ENCODE peak calls at places on chromosomes 11 and 22, in seven cellular contexts. S, B, N, Y, C, K and R are unnamed samples.

GRCh38 chr22:36258750-36259619 is 6.1 kb downstream of the APOL1 start:
- DNase-seq in S (peak), B (no peak), N (peak), Y (no peak), C (no peak), K (peak), R (peak)

GRCh38 chr22:36333632-36334031 is 54.1 kb downstream of the MYH9 start:
- DNase-seq in S (no peak), B (no peak), N (no peak), Y (no peak), C (no peak), K (no peak), R (no peak)

GRCh38 chr11:70615036-70615875 is 216.9 kb downstream of the CTTN start:
- DNase-seq in S (no peak), B (no peak), N (peak), Y (no peak), C (no peak), K (no peak), R (no peak)

GRCh38 chr22:17199131-17199731 is 20.0 kb downstream of the ADA2 start:
- DNase-seq in S (peak), B (no peak), N (peak), Y (no peak), C (no peak), K (no peak), R (peak)

GRCh38 chr22:38927033-38927789 is 30.2 kb upstream of the APOBEC3A start:
- DNase-seq in S (peak), B (no peak), N (peak), Y (peak), C (peak), K (peak), R (peak)

GRCh38 chr11:108897071-108897481 is 232.2 kb downstream of the DDX10 start:
- DNase-seq in S (peak), B (no peak), N (no peak), Y (no peak), C (no peak), K (no peak), R (no peak)

GRCh38 chr11:132685174-132685611 is 847.1 kb downstream of the OPCML start:
- DNase-seq in S (peak), B (no peak), N (no peak), Y (no peak), C (no peak), K (peak), R (no peak)

GRCh38 chr11:121933294-121933693 is 182.7 kb downstream of the BLID start:
- DNase-seq in S (no peak), B (no peak), N (no peak), Y (no peak), C (no peak), K (no peak), R (no peak)

GRCh38 chr11:119172513-119172912 is 4.0 kb downstream of the NLRX1 start:
- DNase-seq in S (no peak), B (no peak), N (peak), Y (no peak), C (no peak), K (no peak), R (no peak)

GRCh38 chr11:1946812-1947480 is at the start of gene MRPL23:
- DNase-seq in S (no peak), B (no peak), N (peak), Y (peak), C (no peak), K (no peak), R (no peak)

GRCh38 chr11:62889126-62889483 is 8.4 kb downstream of the SLC3A2 start:
- DNase-seq in S (no peak), B (no peak), N (no peak), Y (no peak), C (no peak), K (no peak), R (no peak)

GRCh38 chr11:67647471-67647870 is 3.1 kb downstream of the ACY3 start:
- DNase-seq in S (no peak), B (no peak), N (no peak), Y (no peak), C (no peak), K (no peak), R (no peak)

GRCh38 chr22:11613898-11614755 is 3913.9 kb upstream of the OR11H1 start:
- DNase-seq in S (no peak), B (no peak), N (no peak), Y (no peak), C (no peak), K (no peak), R (no peak)

GRCh38 chr22:17205432-17205831 is 13.8 kb downstream of the ADA2 start:
- DNase-seq in S (peak), B (no peak), N (no peak), Y (no peak), C (no peak), K (no peak), R (no peak)

GRCh38 chr11:10087186-10087585 is 206.8 kb downstream of the SBF2 start:
- DNase-seq in S (no peak), B (no peak), N (no peak), Y (no peak), C (no peak), K (peak), R (no peak)

GRCh38 chr11:122882189-122882808 is at the start of gene JHY:
- DNase-seq in S (peak), B (no peak), N (no peak), Y (no peak), C (no peak), K (no peak), R (no peak)

GRCh38 chr22:41171996-41172395 is 33.1 kb upstream of the L3MBTL2 start:
- DNase-seq in S (no peak), B (no peak), N (no peak), Y (no peak), C (no peak), K (no peak), R (no peak)

GRCh38 chr11:68040121-68040956 is 1.5 kb downstream of the TCIRG1 start:
- DNase-seq in S (peak), B (peak), N (peak), Y (peak), C (no peak), K (peak), R (peak)

GRCh38 chr22:49767355-49768062 is 60.2 kb downstream of the BRD1 start:
- DNase-seq in S (peak), B (peak), N (no peak), Y (peak), C (no peak), K (peak), R (peak)

GRCh38 chr11:72160319-72160718 is 24.8 kb downstream of the FOLR3 start:
- DNase-seq in S (no peak), B (no peak), N (no peak), Y (no peak), C (no peak), K (peak), R (no peak)

GRCh38 chr11:69370984-69371709 is 77.2 kb downstream of the MYEOV start:
- DNase-seq in S (no peak), B (peak), N (no peak), Y (no peak), C (no peak), K (no peak), R (peak)

GRCh38 chr11:40190294-40190693 is 1269.2 kb downstream of the LRRC4C start:
- DNase-seq in S (no peak), B (no peak), N (no peak), Y (no peak), C (no peak), K (no peak), R (no peak)

GRCh38 chr11:9754041-9754471 is 90.2 kb downstream of the SWAP70 start:
- DNase-seq in S (no peak), B (no peak), N (no peak), Y (no peak), C (no peak), K (no peak), R (no peak)

GRCh38 chr11:1225386-1226225 is 2.7 kb downstream of the MUC5B start:
- DNase-seq in S (no peak), B (peak), N (peak), Y (no peak), C (no peak), K (no peak), R (no peak)